ENCODE peak calls at places on chromosomes 16 and 17, in four cellular contexts. X is HL-60, N is K562, A is GM12878. U is an unnamed sample.

GRCh38 chr17:82300707-82301270 is 16.6 kb downstream of the CD7 start:
- DNase-seq in A (no peak), N (no peak), X (no peak), U (no peak)

GRCh38 chr17:34816806-34817205 is 144.5 kb downstream of the CCT6B start:
- DNase-seq in N (no peak), A (no peak), X (no peak), U (no peak)

GRCh38 chr16:69932228-69932627 is 18.9 kb upstream of the CLEC18A start:
- DNase-seq in X (no peak), N (no peak), A (no peak), U (no peak)

GRCh38 chr17:76121932-76122383 is 18.4 kb upstream of the EXOC7 start:
- DNase-seq in X (no peak), N (no peak), A (no peak), U (no peak)

GRCh38 chr17:49925916-49926315 is 43.1 kb upstream of the DLX4 start:
- DNase-seq in X (no peak), A (no peak), N (no peak), U (no peak)

GRCh38 chr17:64974750-64975317 is 55.6 kb upstream of the LRRC37A3 start:
- DNase-seq in X (no peak), N (peak; percentile 87), A (no peak), U (no peak)

GRCh38 chr17:73942668-73943415 is 260.6 kb upstream of the RPL38 start:
- DNase-seq in X (no peak), N (no peak), A (no peak), U (no peak)

GRCh38 chr17:10518271-10519037 is at the start of gene MYH1:
- DNase-seq in A (no peak), N (no peak), X (no peak), U (no peak)

GRCh38 chr16:22397459-22397858 is 23.0 kb upstream of the CDR2 start:
- DNase-seq in N (no peak), A (no peak), X (no peak), U (no peak)

GRCh38 chr17:58528443-58528842 is 14.0 kb upstream of the MTMR4 start:
- DNase-seq in N (no peak), X (no peak), A (no peak), U (no peak)

GRCh38 chr16:70701596-70701995 is 15.7 kb upstream of the MTSS2 start:
- DNase-seq in X (no peak), A (no peak), N (no peak), U (no peak)

GRCh38 chr17:60169921-60170817 is 20.4 kb downstream of the CA4 start:
- DNase-seq in A (no peak), N (no peak), X (peak; percentile 62), U (no peak)

GRCh38 chr17:49456172-49456965 is 38.7 kb upstream of the NGFR start:
- DNase-seq in X (no peak), A (no peak), N (no peak), U (no peak)

GRCh38 chr17:31152271-31152670 is 57.5 kb downstream of the NF1 start:
- DNase-seq in N (no peak), X (no peak), A (no peak), U (no peak)

GRCh38 chr16:9042943-9043680 is 48.3 kb upstream of the HAPSTR1 start:
- DNase-seq in N (no peak), A (no peak), X (no peak), U (no peak)

GRCh38 chr16:73565925-73566324 is 518.0 kb upstream of the ZFHX3 start:
- DNase-seq in N (no peak), A (no peak), X (no peak), U (no peak)

GRCh38 chr16:1363501-1364041 is 11.8 kb downstream of the GNPTG start:
- DNase-seq in A (no peak), N (peak; percentile 78), X (no peak), U (peak; percentile 96)

GRCh38 chr16:68798398-68798797 is 44.9 kb upstream of the TANGO6 start:
- DNase-seq in N (no peak), A (no peak), X (no peak), U (no peak)

GRCh38 chr17:48236681-48237134 is 129.1 kb downstream of the SNX11 start:
- DNase-seq in X (no peak), A (no peak), N (no peak), U (no peak)

GRCh38 chr16:89319883-89320716 is 102.6 kb downstream of the ZNF778 start:
- DNase-seq in A (peak; percentile 17), N (peak; percentile 86), X (no peak), U (no peak)

GRCh38 chr17:66518677-66519076 is 216.3 kb downstream of the PRKCA start:
- DNase-seq in N (no peak), X (no peak), A (no peak), U (no peak)

GRCh38 chr16:56369202-56369601 is 56.1 kb downstream of the AMFR start:
- DNase-seq in A (no peak), N (no peak), X (no peak), U (no peak)

GRCh38 chr17:83058478-83059167 is 20.8 kb upstream of the METRNL start:
- DNase-seq in A (no peak), X (no peak), N (no peak), U (no peak)

GRCh38 chr16:81707411-81708321 is 71.4 kb upstream of the PLCG2 start:
- DNase-seq in X (no peak), N (no peak), A (no peak), U (no peak)

GRCh38 chr16:17147942-17148341 is 322.8 kb downstream of the XYLT1 start:
- DNase-seq in X (no peak), A (no peak), N (no peak), U (no peak)

GRCh38 chr17:66275651-66276050 is 26.8 kb upstream of the PRKCA start:
- DNase-seq in X (no peak), A (no peak), N (peak; percentile 50), U (no peak)

GRCh38 chr16:7390974-7391373 is 58.3 kb downstream of the RBFOX1 start:
- DNase-seq in N (no peak), X (no peak), A (no peak), U (no peak)

GRCh38 chr16:89848974-89849373 is 20.7 kb downstream of the SPIRE2 start:
- DNase-seq in X (no peak), A (no peak), N (no peak), U (no peak)

GRCh38 chr17:73342057-73342522 is 30.3 kb upstream of the CDC42EP4 start:
- DNase-seq in X (no peak), N (no peak), A (peak; percentile 20), U (no peak)

GRCh38 chr16:82633964-82634600 is 7.3 kb downstream of the CDH13 start:
- DNase-seq in N (no peak), A (no peak), X (no peak), U (no peak)

GRCh38 chr16:53821487-53821886 is 117.5 kb downstream of the FTO start:
- DNase-seq in N (no peak), A (no peak), X (no peak), U (no peak)

GRCh38 chr16:53817117-53817516 is 113.2 kb downstream of the FTO start:
- DNase-seq in A (no peak), N (no peak), X (no peak), U (no peak)

GRCh38 chr16:53814791-53815190 is 110.8 kb downstream of the FTO start:
- DNase-seq in X (no peak), A (no peak), N (no peak), U (no peak)

GRCh38 chr16:53816211-53816610 is 112.3 kb downstream of the FTO start:
- DNase-seq in N (no peak), X (no peak), A (no peak), U (no peak)

DNA sequence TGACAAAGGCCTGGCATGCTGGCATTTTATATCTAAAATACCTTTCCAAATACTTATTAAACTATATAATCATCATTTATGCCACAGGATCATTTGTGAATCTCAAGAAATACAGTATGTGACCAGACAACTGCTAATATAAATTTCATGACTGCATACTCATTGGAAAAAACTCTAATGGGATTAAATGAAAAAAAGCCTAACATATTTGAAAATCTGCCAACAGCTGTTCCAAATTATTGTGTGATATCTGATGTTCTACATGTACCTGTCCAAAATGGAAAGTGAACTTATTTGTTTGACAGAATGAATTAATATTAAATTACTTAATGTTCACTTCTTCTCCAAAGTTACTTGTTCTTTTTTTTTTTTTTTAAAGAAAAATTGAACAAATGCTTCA is 113.9 kb downstream of the FTO start:
- DNase-seq in A (no peak), N (no peak), X (no peak), U (no peak)
- TF ChIP-seq SPI1 in A (no peak), N (no peak), X (no peak), U (no peak)

DNA sequence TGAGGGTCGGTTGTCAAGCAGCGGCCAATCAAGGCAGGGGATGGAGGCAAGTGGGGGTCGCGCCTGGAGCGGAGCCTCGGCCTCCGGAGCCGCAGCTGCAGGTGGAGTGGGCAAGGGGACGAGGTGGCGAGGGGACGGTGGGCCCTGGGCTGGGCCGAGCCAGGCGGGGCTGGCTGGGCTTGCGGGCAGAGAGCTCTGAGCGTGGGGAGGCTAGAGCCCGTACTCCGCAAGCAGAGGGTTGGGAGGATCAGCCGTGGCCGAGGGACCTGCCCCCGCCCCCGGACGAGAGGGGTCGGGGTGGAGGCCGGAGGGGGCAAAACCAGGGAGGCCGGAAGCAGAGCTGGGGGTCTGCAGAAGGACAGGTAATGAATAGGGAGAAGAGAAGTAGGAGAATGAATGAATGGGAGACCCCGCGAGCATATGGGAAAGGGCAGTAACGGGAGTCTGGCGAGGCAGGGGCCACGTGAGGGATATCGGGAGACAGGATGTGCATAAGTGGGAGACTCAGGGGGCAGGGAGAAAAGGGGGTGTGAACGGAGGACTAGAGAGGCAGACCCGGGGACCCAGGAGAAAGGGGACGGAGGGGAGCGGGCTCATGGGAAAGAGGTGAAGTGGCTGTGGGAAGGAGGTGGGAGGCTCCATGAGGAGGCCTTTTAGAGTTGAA is at the start of gene KATNB1:
- DNase-seq in X (no peak), A (no peak), N (no peak), U (no peak)
- TF ChIP-seq POLR2AphosphoS5 in X (peak; percentile 57), A (no peak), N (no peak), U (no peak)

DNA sequence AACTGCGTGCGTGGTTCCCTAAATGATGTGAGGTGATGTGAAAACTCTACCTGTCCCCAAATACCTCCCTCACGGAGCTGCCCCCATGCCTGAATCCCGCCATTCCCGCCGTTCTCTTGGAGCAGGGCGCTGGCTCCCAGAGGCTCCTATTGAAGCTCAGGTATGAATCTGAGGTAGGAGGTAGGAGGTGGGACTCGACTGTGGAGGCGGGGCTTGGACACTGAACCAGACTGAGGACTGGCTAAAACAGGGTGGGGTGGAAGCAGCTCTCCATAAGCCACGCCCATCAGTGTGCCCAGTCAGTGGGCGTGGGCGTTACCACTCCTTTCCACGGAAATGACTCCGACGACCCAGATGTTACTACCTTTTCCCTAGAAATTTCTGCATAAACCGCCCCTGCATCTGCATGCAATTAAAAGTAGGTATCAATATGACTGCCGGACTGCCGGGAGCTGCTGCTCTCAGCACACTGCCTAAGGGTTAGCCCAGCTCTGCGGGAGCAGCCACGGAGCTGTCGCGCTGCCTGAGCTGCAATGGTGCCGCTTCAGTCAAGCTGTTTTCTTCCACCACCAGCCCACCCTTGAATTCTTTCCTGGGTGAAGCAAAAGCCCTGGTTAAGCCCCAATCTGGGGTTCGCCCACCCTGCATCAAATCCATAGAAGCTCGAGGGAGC is 41.0 kb downstream of the FOXL1 start:
- DNase-seq in A (no peak), N (peak; percentile 41), X (no peak), U (no peak)
- TF ChIP-seq SPI1 in A (no peak), N (no peak), X (no peak), U (no peak)

GRCh38 chr16:78973041-78973440 is 627.5 kb downstream of the MAF start:
- DNase-seq in N (no peak), A (no peak), X (no peak), U (no peak)
- TF ChIP-seq POLR2AphosphoS5 in N (no peak), A (no peak), X (no peak), U (no peak)

GRCh38 chr17:80005360-80006338 is 30.0 kb downstream of the TBC1D16 start:
- DNase-seq in N (peak; percentile 57), X (no peak), A (no peak), U (peak; percentile 93)
- TF ChIP-seq SPI1 in N (no peak), X (no peak), A (no peak), U (no peak)